ENCODE peak calls at places on chromosomes 11 and 22, in eight cellular contexts. W, N, O, I, M, E, G and P are unnamed samples.

GRCh38 chr22:46250783-46251125 is 661 bp upstream of the CDPF1 start:
- DNase-seq in W (no peak), N (peak), O (no peak), I (no peak), M (no peak), E (no peak), G (no peak), P (no peak)

GRCh38 chr11:128180446-128181089 is 406.8 kb downstream of the ETS1 start:
- DNase-seq in W (peak), N (no peak), O (no peak), I (peak), M (no peak), E (peak), G (no peak), P (peak)

GRCh38 chr11:130585545-130585944 is 137.1 kb downstream of the ADAMTS15 start:
- DNase-seq in W (peak), N (no peak), O (peak), I (peak), M (no peak), E (peak), G (no peak), P (peak)

GRCh38 chr11:6354651-6355485 is 34.6 kb upstream of the CAVIN3 start:
- DNase-seq in W (no peak), N (no peak), O (no peak), I (no peak), M (no peak), E (no peak), G (no peak), P (no peak)

GRCh38 chr11:12556788-12557384 is 117.3 kb upstream of the TEAD1 start:
- DNase-seq in W (peak), N (no peak), O (no peak), I (peak), M (peak), E (peak), G (no peak), P (peak)

GRCh38 chr11:117045196-117045595 is 53.0 kb downstream of the SIK3 start:
- DNase-seq in W (no peak), N (no peak), O (peak), I (no peak), M (no peak), E (peak), G (no peak), P (peak)

GRCh38 chr11:114340311-114341131 is 44.3 kb downstream of the NNMT start:
- DNase-seq in W (no peak), N (peak), O (peak), I (peak), M (peak), E (peak), G (peak), P (peak)

GRCh38 chr11:1948389-1948788 is 1.3 kb downstream of the MRPL23 start:
- DNase-seq in W (no peak), N (no peak), O (no peak), I (no peak), M (peak), E (no peak), G (no peak), P (no peak)

GRCh38 chr11:116329354-116330090 is 443.3 kb downstream of the BUD13 start:
- DNase-seq in W (no peak), N (no peak), O (no peak), I (no peak), M (no peak), E (no peak), G (no peak), P (no peak)

GRCh38 chr11:120959189-120959588 is 64.7 kb upstream of the TBCEL start:
- DNase-seq in W (no peak), N (no peak), O (no peak), I (peak), M (no peak), E (peak), G (no peak), P (no peak)

GRCh38 chr11:67700141-67700540 is 25.7 kb upstream of the ALDH3B2 start:
- DNase-seq in W (no peak), N (no peak), O (no peak), I (no peak), M (no peak), E (no peak), G (no peak), P (no peak)

GRCh38 chr11:110367571-110367970 is 62.2 kb upstream of the FDX1 start:
- DNase-seq in W (no peak), N (no peak), O (no peak), I (peak), M (no peak), E (no peak), G (no peak), P (no peak)

GRCh38 chr11:47514825-47515647 is 37.9 kb downstream of the CELF1 start:
- DNase-seq in W (peak), N (no peak), O (no peak), I (peak), M (no peak), E (peak), G (no peak), P (peak)

GRCh38 chr22:48979482-48979881 is 848.2 kb downstream of the BRD1 start:
- DNase-seq in W (no peak), N (no peak), O (no peak), I (no peak), M (no peak), E (no peak), G (no peak), P (no peak)

GRCh38 chr11:102111787-102112653 is 1.8 kb downstream of the YAP1 start:
- DNase-seq in W (peak), N (peak), O (no peak), I (peak), M (peak), E (peak), G (no peak), P (peak)

GRCh38 chr11:17917556-17917955 is 95.3 kb downstream of the SERGEF start:
- DNase-seq in W (no peak), N (no peak), O (no peak), I (no peak), M (no peak), E (peak), G (no peak), P (no peak)

GRCh38 chr22:35575116-35575748 is 34.6 kb downstream of the RASD2 start:
- DNase-seq in W (no peak), N (no peak), O (no peak), I (no peak), M (no peak), E (no peak), G (no peak), P (no peak)

GRCh38 chr22:48504519-48505140 is 1323.0 kb downstream of the BRD1 start:
- DNase-seq in W (no peak), N (no peak), O (no peak), I (no peak), M (no peak), E (no peak), G (no peak), P (no peak)

GRCh38 chr22:22143448-22143847 is 101.1 kb upstream of the VPREB1 start:
- DNase-seq in W (no peak), N (no peak), O (no peak), I (no peak), M (no peak), E (no peak), G (no peak), P (no peak)

GRCh38 chr11:95098826-95099225 is 9.2 kb downstream of the ENDOD1 start:
- DNase-seq in W (no peak), N (no peak), O (no peak), I (no peak), M (no peak), E (no peak), G (no peak), P (no peak)

GRCh38 chr22:29702025-29702930 is 17.5 kb upstream of the CABP7 start:
- DNase-seq in W (no peak), N (no peak), O (no peak), I (no peak), M (no peak), E (no peak), G (no peak), P (no peak)

GRCh38 chr11:13386567-13386966 is 76.5 kb downstream of the BTBD10 start:
- DNase-seq in W (no peak), N (no peak), O (no peak), I (no peak), M (no peak), E (no peak), G (no peak), P (no peak)

GRCh38 chr11:66670816-66671215 is 6.9 kb downstream of the RBM4B start:
- DNase-seq in W (no peak), N (no peak), O (no peak), I (no peak), M (no peak), E (no peak), G (no peak), P (no peak)

GRCh38 chr11:15770798-15771414 is 585.4 kb downstream of the SOX6 start:
- DNase-seq in W (no peak), N (no peak), O (peak), I (peak), M (peak), E (peak), G (peak), P (no peak)

GRCh38 chr11:17770048-17770652 is 35.6 kb downstream of the KCNC1 start:
- DNase-seq in W (no peak), N (no peak), O (peak), I (no peak), M (no peak), E (no peak), G (no peak), P (no peak)

GRCh38 chr22:31344369-31345330 is 1.5 kb downstream of the PATZ1 start:
- DNase-seq in W (no peak), N (peak), O (peak), I (peak), M (peak), E (peak), G (no peak), P (no peak)

GRCh38 chr11:110908401-110909106 is 196.3 kb upstream of the ARHGAP20 start:
- DNase-seq in W (peak), N (no peak), O (no peak), I (peak), M (no peak), E (peak), G (no peak), P (peak)

GRCh38 chr11:36361901-36362391 is 65.9 kb downstream of the PRR5L start:
- DNase-seq in W (peak), N (no peak), O (peak), I (peak), M (peak), E (peak), G (peak), P (peak)

GRCh38 chr11:101583180-101584128 is at the start of gene TRPC6:
- DNase-seq in W (peak), N (no peak), O (peak), I (peak), M (no peak), E (peak), G (peak), P (no peak)

GRCh38 chr11:116693206-116694016 is 79.4 kb downstream of the BUD13 start:
- DNase-seq in W (peak), N (no peak), O (no peak), I (no peak), M (no peak), E (peak), G (no peak), P (no peak)

GRCh38 chr11:33772300-33772699 is 2.0 kb downstream of the FBXO3 start:
- DNase-seq in W (peak), N (no peak), O (no peak), I (no peak), M (no peak), E (peak), G (no peak), P (no peak)

GRCh38 chr11:129639300-129639699 is 176.3 kb upstream of the TMEM45B start:
- DNase-seq in W (peak), N (no peak), O (no peak), I (peak), M (no peak), E (peak), G (no peak), P (peak)

GRCh38 chr11:69277074-69277809 is 16.7 kb upstream of the MYEOV start:
- DNase-seq in W (no peak), N (no peak), O (no peak), I (no peak), M (no peak), E (no peak), G (no peak), P (no peak)

DNA sequence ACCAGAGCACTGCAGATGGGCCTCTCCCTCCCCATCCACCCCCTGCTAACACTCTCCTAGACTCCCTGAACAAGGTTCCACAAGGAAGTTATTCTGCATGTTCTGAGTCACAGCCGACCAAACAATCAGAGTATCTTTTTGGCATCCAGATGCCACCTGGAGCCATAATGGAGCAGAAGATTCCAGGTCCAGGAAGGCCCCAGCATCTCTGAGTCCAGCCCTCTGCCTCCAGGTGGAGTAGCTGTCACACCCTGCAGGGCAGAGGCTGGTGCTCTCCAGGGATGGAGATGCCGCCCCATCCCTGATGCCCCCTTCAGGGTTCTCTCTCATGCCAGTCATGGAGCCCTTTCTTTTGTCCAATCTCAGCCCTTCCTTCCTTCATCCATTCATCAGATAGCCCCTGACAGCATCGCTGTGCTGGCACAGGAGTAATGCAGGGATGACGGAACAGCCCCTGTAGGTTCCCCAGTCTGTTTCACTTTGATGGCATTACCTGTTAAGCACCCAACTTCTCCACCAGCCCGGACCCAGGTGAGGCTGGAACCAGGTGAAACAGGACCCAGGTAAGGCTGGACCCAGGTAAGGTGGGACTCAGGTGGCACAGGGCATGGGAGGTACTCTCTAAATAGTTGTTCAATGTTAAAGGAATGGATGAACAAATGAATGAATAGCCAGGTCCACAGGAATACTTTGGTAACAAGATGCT is 20.1 kb upstream of the TSKU start:
- DNase-seq in W (peak), N (no peak), O (no peak), I (no peak), M (no peak), E (peak), G (no peak), P (no peak)
- TF ChIP-seq CTCF in W (peak), N (no peak), O (no peak), I (no peak), M (no peak), E (no peak), G (no peak), P (no peak)

GRCh38 chr22:26585104-26585790 is 4.7 kb downstream of the TPST2 start:
- DNase-seq in W (peak), N (no peak), O (no peak), I (peak), M (no peak), E (peak), G (no peak), P (peak)
- TF ChIP-seq CTCF in W (peak), N (no peak), O (no peak), I (peak), M (no peak), E (peak), G (no peak), P (peak)

GRCh38 chr11:125426818-125427528 is 69.1 kb downstream of the FEZ1 start:
- DNase-seq in W (no peak), N (no peak), O (no peak), I (no peak), M (no peak), E (no peak), G (no peak), P (no peak)

GRCh38 chr11:125431009-125431408 is 65.1 kb downstream of the FEZ1 start:
- DNase-seq in W (no peak), N (no peak), O (no peak), I (no peak), M (no peak), E (no peak), G (no peak), P (no peak)

GRCh38 chr11:125429174-125429707 is 66.8 kb downstream of the FEZ1 start:
- DNase-seq in W (no peak), N (peak), O (peak), I (peak), M (peak), E (peak), G (peak), P (peak)

GRCh38 chr11:125429807-125430678 is 66.0 kb downstream of the FEZ1 start:
- DNase-seq in W (no peak), N (no peak), O (no peak), I (no peak), M (no peak), E (no peak), G (no peak), P (no peak)

DNA sequence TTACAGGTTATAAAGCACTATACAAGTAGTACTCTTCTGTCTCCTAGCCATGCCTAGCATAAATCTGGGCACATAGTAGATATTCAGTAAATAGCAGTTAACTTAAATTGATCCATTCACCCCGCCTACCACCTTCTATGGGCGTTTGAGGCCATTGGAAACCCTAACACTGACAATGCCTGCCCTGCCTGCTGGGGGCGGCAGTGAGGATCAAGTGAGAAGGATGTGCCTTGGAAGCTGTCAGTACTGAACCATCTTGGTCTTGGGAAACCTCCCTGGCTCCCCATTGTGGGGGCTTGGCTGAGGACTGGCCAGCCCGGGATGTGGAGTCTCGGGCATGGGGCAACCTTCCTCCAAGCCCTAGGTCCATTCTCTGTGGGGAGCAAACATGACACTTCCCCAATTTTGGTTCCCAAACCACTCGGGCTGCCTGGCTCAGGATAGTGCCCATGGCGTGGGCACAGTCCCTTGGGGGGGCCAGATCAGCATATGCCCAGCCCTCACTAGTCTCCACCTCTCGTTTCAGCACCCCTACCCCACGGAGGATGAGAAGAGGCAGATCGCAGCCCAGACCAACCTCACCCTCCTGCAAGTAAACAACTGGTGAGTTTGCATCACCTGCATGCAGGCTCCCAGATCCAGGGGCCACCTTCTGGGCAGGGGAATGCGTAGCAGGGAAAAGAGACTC is 67.4 kb downstream of the FEZ1 start:
- DNase-seq in W (no peak), N (no peak), O (no peak), I (no peak), M (no peak), E (peak), G (no peak), P (no peak)
- TF ChIP-seq CTCF in W (peak), N (no peak), O (no peak), I (peak), M (no peak), E (no peak), G (no peak), P (no peak)

GRCh38 chr11:65060913-65061408 is 2.6 kb upstream of the NAALADL1 start:
- DNase-seq in W (no peak), N (no peak), O (no peak), I (peak), M (no peak), E (peak), G (peak), P (peak)
- TF ChIP-seq CTCF in W (peak), N (no peak), O (peak), I (peak), M (no peak), E (peak), G (peak), P (peak)

GRCh38 chr11:62217191-62217748 is 8.8 kb downstream of the SCGB2A1 start:
- DNase-seq in W (no peak), N (no peak), O (no peak), I (peak), M (no peak), E (peak), G (no peak), P (peak)
- TF ChIP-seq CTCF in W (peak), N (no peak), O (peak), I (peak), M (no peak), E (peak), G (peak), P (peak)